ENCODE peak calls at places on chromosome 15, in nine cellular contexts. Z is HCT116, L is cardiac muscle cell, F is psoas muscle, C is PC-3, U is H9, Q is upper lobe of left lung, W is Karpas-422, X is SJSA1. B is an unnamed sample.
A peak's percentile ranks its signal among the peaks of the same experiment; 100 is the strongest.

GRCh38 chr15:90840157-90840855 is 28.1 kb upstream of the FURIN start:
- DNase-seq in L (no peak), W (no peak), Z (no peak), U (no peak), Q (no peak), X (no peak), F (no peak), C (no peak), B (no peak)

GRCh38 chr15:81911572-81911971 is 134.2 kb downstream of the MEX3B start:
- DNase-seq in F (no peak), X (no peak), C (no peak), L (no peak), W (no peak), Q (no peak), Z (no peak), U (no peak), B (no peak)

GRCh38 chr15:58631319-58631718 is 118.2 kb downstream of the ADAM10 start:
- DNase-seq in C (no peak), L (no peak), X (no peak), Z (no peak), W (no peak), Q (no peak), U (no peak), F (no peak), B (no peak)

GRCh38 chr15:64892850-64893403 is 18.8 kb upstream of the ANKDD1A start:
- DNase-seq in Q (no peak), Z (no peak), X (no peak), L (no peak), W (no peak), F (no peak), C (no peak), U (peak; percentile 21), B (no peak)

GRCh38 chr15:77543159-77543882 is 89.4 kb downstream of the LINGO1 start:
- DNase-seq in Q (peak; percentile 96), U (peak; percentile 91), Z (peak; percentile 78), X (peak; percentile 81), W (peak; percentile 90), C (peak; percentile 87), L (peak; percentile 93), F (peak; percentile 93), B (peak; percentile 75)

GRCh38 chr15:62847900-62848489 is 194.6 kb upstream of the TPM1 start:
- DNase-seq in F (peak; percentile 86), C (peak; percentile 74), Q (no peak), W (peak; percentile 84), Z (peak; percentile 53), X (peak; percentile 18), L (peak; percentile 61), U (peak; percentile 83), B (no peak)

GRCh38 chr15:38758001-38758400 is 193.4 kb upstream of the RASGRP1 start:
- DNase-seq in X (peak; percentile 82), Q (no peak), L (peak; percentile 64), F (no peak), U (no peak), W (no peak), Z (no peak), C (peak; percentile 48), B (no peak)

GRCh38 chr15:101535170-101535902 is 45.8 kb upstream of the PCSK6 start:
- DNase-seq in W (no peak), L (no peak), Q (peak; percentile 49), X (no peak), F (peak; percentile 28), C (no peak), U (peak; percentile 25), Z (no peak), B (no peak)

GRCh38 chr15:80152896-80153876 is at the start of gene FAH:
- DNase-seq in W (peak; percentile 80), U (peak; percentile 51), Z (no peak), L (peak; percentile 72), C (peak; percentile 41), Q (no peak), F (peak; percentile 51), X (peak; percentile 68), B (peak; percentile 24)

GRCh38 chr15:39925112-39925830 is 5.2 kb upstream of the GPR176 start:
- DNase-seq in Q (no peak), L (no peak), W (peak; percentile 34), X (no peak), Z (no peak), C (peak; percentile 68), F (no peak), U (no peak), B (no peak)

GRCh38 chr15:58771621-58772235 is 626 bp downstream of the MINDY2 start:
- DNase-seq in Q (peak; percentile 90), W (peak; percentile 51), U (peak; percentile 70), X (no peak), Z (no peak), C (peak; percentile 35), F (peak; percentile 78), L (no peak), B (no peak)

DNA sequence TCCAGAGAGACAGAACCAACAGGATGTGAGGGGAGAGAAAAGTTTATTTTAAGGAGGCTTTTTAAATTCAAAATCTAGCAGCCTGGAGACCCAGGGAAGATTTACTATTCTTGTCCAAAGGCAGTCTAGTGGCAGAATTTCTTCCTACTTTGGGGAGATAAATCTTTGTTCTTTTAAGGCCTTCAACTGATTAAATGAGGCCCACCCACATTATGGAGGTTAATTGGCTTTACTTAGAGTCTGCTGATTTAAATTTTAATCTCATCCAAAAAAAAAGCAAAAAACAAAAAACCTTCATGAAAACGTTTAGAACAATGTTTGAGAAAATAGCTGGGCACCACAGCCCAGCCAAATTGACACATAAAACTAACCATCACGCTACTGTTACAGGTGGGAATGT is 41.3 kb downstream of the TMOD3 start:
- DNase-seq in Z (no peak), F (no peak), Q (no peak), X (no peak), W (no peak), U (no peak), L (no peak), C (no peak), B (no peak)
- H3K4me1 ChIP-seq in Z (peaks cover 82% of the 10 kb centered on the region), F (no peaks in the 10 kb centered on the region), Q (peaks cover 16% of the 10 kb centered on the region), X (peaks cover 53% of the 10 kb centered on the region), W (no peaks in the 10 kb centered on the region), U (peaks cover 7% of the 10 kb centered on the region), L (no peaks in the 10 kb centered on the region), C (peaks cover 46% of the 10 kb centered on the region), B (no peaks in the 10 kb centered on the region)

GRCh38 chr15:41932939-41933725 is 39.2 kb downstream of the EHD4 start:
- DNase-seq in U (peak; percentile 23), W (no peak), X (no peak), L (no peak), C (no peak), F (no peak), Z (no peak), Q (no peak), B (no peak)

GRCh38 chr15:41930867-41931222 is 37.0 kb upstream of the SPTBN5 start:
- DNase-seq in X (no peak), L (no peak), F (no peak), U (no peak), W (no peak), Q (no peak), C (no peak), Z (no peak), B (no peak)

GRCh38 chr15:41933771-41934170 is 38.6 kb downstream of the EHD4 start:
- DNase-seq in U (peak; percentile 24), C (peak; percentile 88), Q (no peak), F (no peak), W (no peak), L (no peak), X (no peak), Z (peak; percentile 61), B (no peak)

GRCh38 chr15:41932101-41932500 is 38.2 kb upstream of the SPTBN5 start:
- DNase-seq in F (no peak), W (no peak), L (no peak), C (no peak), U (no peak), X (no peak), Q (no peak), Z (no peak), B (no peak)

DNA sequence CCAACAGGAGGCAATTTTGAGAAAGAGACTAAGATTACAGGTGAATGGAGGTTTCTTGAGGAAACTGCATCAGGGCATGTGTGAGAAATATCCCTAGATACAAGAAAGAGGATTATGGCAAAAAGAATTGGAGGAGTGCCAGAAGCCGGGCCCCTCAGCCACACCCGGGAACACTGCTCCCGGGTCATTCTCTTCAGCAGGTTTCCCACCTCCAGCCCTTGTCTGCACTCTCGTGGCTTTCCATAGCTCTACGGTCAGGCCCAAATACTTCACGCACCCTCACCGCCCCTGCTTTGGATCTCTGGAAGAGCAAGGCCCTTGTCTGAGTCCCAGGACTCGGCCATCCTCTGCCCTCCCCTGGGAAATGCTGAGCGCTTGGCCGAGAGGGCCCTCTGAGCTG is 38.7 kb upstream of the SPTBN5 start:
- DNase-seq in F (no peak), X (no peak), Q (no peak), Z (no peak), W (no peak), U (peak; percentile 17), L (no peak), C (no peak), B (no peak)
- H3K4me1 ChIP-seq in F (peaks cover 54% of the 10 kb centered on the region), X (peaks cover 70% of the 10 kb centered on the region), Q (peaks cover 81% of the 10 kb centered on the region), Z (peaks cover 83% of the 10 kb centered on the region), W (peaks cover 50% of the 10 kb centered on the region), U (peaks cover 10% of the 10 kb centered on the region), L (peaks cover 24% of the 10 kb centered on the region), C (peaks cover 86% of the 10 kb centered on the region), B (peaks cover 41% of the 10 kb centered on the region)

DNA sequence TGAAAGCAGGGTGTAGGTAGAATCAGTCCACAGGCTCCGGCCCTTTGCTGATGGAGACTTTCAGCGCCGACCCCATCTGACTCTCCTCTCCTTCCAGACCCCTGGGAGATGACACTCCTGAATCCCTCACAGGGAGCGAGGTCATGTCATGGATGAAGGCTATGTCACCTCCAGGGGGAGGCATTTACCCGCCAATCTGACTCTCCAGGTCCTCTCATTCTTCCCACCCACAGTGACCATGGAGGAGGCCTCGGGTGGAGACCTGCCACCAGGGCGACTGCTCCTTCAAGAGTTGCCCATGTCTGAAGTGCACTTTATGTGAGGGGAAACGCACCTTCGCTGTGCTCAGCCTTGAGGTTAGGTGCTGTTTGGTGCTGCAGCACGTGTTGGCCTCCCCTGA is 112.7 kb downstream of the KLF13 start:
- DNase-seq in X (peak; percentile 54), W (peak; percentile 58), L (no peak), Z (peak; percentile 21), Q (no peak), C (peak; percentile 41), F (peak; percentile 56), U (peak; percentile 63), B (no peak)
- H3K4me1 ChIP-seq in X (peaks cover 55% of the 10 kb centered on the region), W (peaks cover 31% of the 10 kb centered on the region), L (peaks cover 6% of the 10 kb centered on the region), Z (peaks cover 25% of the 10 kb centered on the region), Q (peaks cover 58% of the 10 kb centered on the region), C (peaks cover 18% of the 10 kb centered on the region), F (peaks cover 19% of the 10 kb centered on the region), U (no peaks in the 10 kb centered on the region), B (peaks cover 68% of the 10 kb centered on the region)

GRCh38 chr15:37108725-37109124 is 8.4 kb upstream of the MEIS2 start:
- DNase-seq in Q (no peak), X (no peak), U (no peak), C (no peak), W (no peak), F (no peak), L (no peak), Z (no peak), B (no peak)
- H3K4me1 ChIP-seq in Q (peaks cover 16% of the 10 kb centered on the region), X (peaks cover 7% of the 10 kb centered on the region), U (peaks cover 2% of the 10 kb centered on the region), C (no peaks in the 10 kb centered on the region), W (no peaks in the 10 kb centered on the region), F (no peaks in the 10 kb centered on the region), L (peaks cover 38% of the 10 kb centered on the region), Z (no peaks in the 10 kb centered on the region), B (no peaks in the 10 kb centered on the region)

GRCh38 chr15:57352535-57353316 is 23.6 kb upstream of the CGNL1 start:
- DNase-seq in Q (no peak), L (no peak), U (no peak), C (no peak), W (no peak), X (no peak), F (no peak), Z (no peak), B (no peak)
- H3K4me1 ChIP-seq in Q (no peaks in the 10 kb centered on the region), L (peaks cover 19% of the 10 kb centered on the region), U (peaks cover 13% of the 10 kb centered on the region), C (no peaks in the 10 kb centered on the region), W (peaks cover 7% of the 10 kb centered on the region), X (peaks cover 21% of the 10 kb centered on the region), F (no peaks in the 10 kb centered on the region), Z (no peaks in the 10 kb centered on the region), B (no peaks in the 10 kb centered on the region)

GRCh38 chr15:69754313-69754712 is 301.7 kb downstream of the RPLP1 start:
- DNase-seq in F (no peak), U (no peak), Q (no peak), X (no peak), L (no peak), Z (no peak), C (no peak), W (peak; percentile 22), B (no peak)
- H3K4me1 ChIP-seq in F (no peaks in the 10 kb centered on the region), U (peaks cover 4% of the 10 kb centered on the region), Q (peaks cover 14% of the 10 kb centered on the region), X (peaks cover 39% of the 10 kb centered on the region), L (no peaks in the 10 kb centered on the region), Z (peaks cover 22% of the 10 kb centered on the region), C (peaks cover 9% of the 10 kb centered on the region), W (peaks cover 34% of the 10 kb centered on the region), B (peaks cover 58% of the 10 kb centered on the region)